ENCODE peak calls at places on chromosome 18, in eight cellular contexts. E is hepatocyte, F is choroid plexus epithelial cell, H is mucosa of descending colon, Y is AG04449, W is IMR-90, Q is AG09309, M is fibroblast of mammary gland. R is an unnamed sample.

GRCh38 chr18:55778731-55779460 is 190.9 kb upstream of the TCF4 start:
- DNase-seq in E (no peak), F (no peak), H (no peak), Y (no peak), W (no peak), Q (no peak), M (no peak), R (peak)

GRCh38 chr18:52348209-52348608 is 8.2 kb downstream of the DCC start:
- DNase-seq in E (no peak), F (peak), H (no peak), Y (no peak), W (no peak), Q (no peak), M (no peak), R (no peak)

GRCh38 chr18:13036622-13037320 is 45.6 kb downstream of the CEP192 start:
- DNase-seq in E (no peak), F (peak), H (no peak), Y (peak), W (peak), Q (peak), M (peak), R (no peak)

GRCh38 chr18:22175326-22175725 is 5.9 kb downstream of the GATA6 start:
- DNase-seq in E (no peak), F (no peak), H (no peak), Y (no peak), W (no peak), Q (no peak), M (no peak), R (peak)

GRCh38 chr18:73136134-73136533 is 268.3 kb upstream of the NETO1 start:
- DNase-seq in E (peak), F (peak), H (no peak), Y (no peak), W (no peak), Q (no peak), M (peak), R (no peak)

GRCh38 chr18:48819781-48820482 is 130.8 kb downstream of the SMAD7 start:
- DNase-seq in E (no peak), F (no peak), H (no peak), Y (no peak), W (no peak), Q (no peak), M (no peak), R (no peak)

GRCh38 chr18:68429809-68430208 is 285.1 kb downstream of the TMX3 start:
- DNase-seq in E (no peak), F (peak), H (no peak), Y (no peak), W (peak), Q (no peak), M (peak), R (no peak)

GRCh38 chr18:65544701-65545100 is 206.1 kb upstream of the CDH7 start:
- DNase-seq in E (no peak), F (no peak), H (no peak), Y (no peak), W (no peak), Q (no peak), M (no peak), R (no peak)

GRCh38 chr18:60182223-60182622 is 190.4 kb downstream of the MC4R start:
- DNase-seq in E (no peak), F (no peak), H (no peak), Y (no peak), W (no peak), Q (no peak), M (no peak), R (no peak)

GRCh38 chr18:34787931-34788532 is 77.9 kb downstream of the DTNA start:
- DNase-seq in E (peak), F (peak), H (peak), Y (peak), W (peak), Q (no peak), M (peak), R (peak)

GRCh38 chr18:79610461-79611039 is 69.1 kb upstream of the CTDP1 start:
- DNase-seq in E (no peak), F (no peak), H (no peak), Y (no peak), W (no peak), Q (no peak), M (no peak), R (no peak)

GRCh38 chr18:55869965-55870585 is 282.1 kb upstream of the TCF4 start:
- DNase-seq in E (no peak), F (peak), H (no peak), Y (no peak), W (peak), Q (no peak), M (peak), R (peak)

GRCh38 chr18:48644029-48644428 is 105.2 kb downstream of the CTIF start:
- DNase-seq in E (no peak), F (no peak), H (no peak), Y (no peak), W (no peak), Q (no peak), M (no peak), R (no peak)

GRCh38 chr18:21741511-21742322 is 1.1 kb downstream of the MIB1 start:
- DNase-seq in E (peak), F (peak), H (peak), Y (no peak), W (peak), Q (no peak), M (peak), R (peak)

GRCh38 chr18:28712172-28712571 is 535.2 kb upstream of the CDH2 start:
- DNase-seq in E (no peak), F (no peak), H (no peak), Y (no peak), W (no peak), Q (no peak), M (no peak), R (no peak)

GRCh38 chr18:67354091-67354490 is 162.4 kb downstream of the DSEL start:
- DNase-seq in E (no peak), F (no peak), H (no peak), Y (no peak), W (no peak), Q (no peak), M (no peak), R (no peak)

GRCh38 chr18:7089369-7089768 is 28.2 kb downstream of the LAMA1 start:
- DNase-seq in E (no peak), F (no peak), H (no peak), Y (no peak), W (no peak), Q (no peak), M (no peak), R (no peak)
- H3K4me3 ChIP-seq in E (no peak), F (no peak), H (no peak), Y (no peak), W (no peak), Q (no peak), M (no peak), R (no peak)

GRCh38 chr18:76808561-76808960 is 13.8 kb upstream of the ZNF236 start:
- DNase-seq in E (no peak), F (no peak), H (no peak), Y (no peak), W (no peak), Q (no peak), M (no peak), R (no peak)

GRCh38 chr18:76803814-76804213 is 18.5 kb upstream of the ZNF236 start:
- DNase-seq in E (peak), F (peak), H (peak), Y (no peak), W (peak), Q (no peak), M (peak), R (peak)

GRCh38 chr18:76806301-76806700 is 16.1 kb upstream of the ZNF236 start:
- DNase-seq in E (no peak), F (no peak), H (no peak), Y (no peak), W (no peak), Q (no peak), M (no peak), R (no peak)

GRCh38 chr18:76803413-76803812 is 18.9 kb upstream of the ZNF236 start:
- DNase-seq in E (no peak), F (no peak), H (peak), Y (no peak), W (no peak), Q (no peak), M (no peak), R (no peak)

GRCh38 chr18:76805221-76805620 is 17.1 kb upstream of the ZNF236 start:
- DNase-seq in E (no peak), F (peak), H (no peak), Y (no peak), W (peak), Q (no peak), M (peak), R (peak)
- TF ChIP-seq CTCF in E (no peak), F (peak), H (no peak), Y (no peak), W (peak), Q (peak), M (peak), R (peak)

GRCh38 chr18:9108911-9109310 is 6.4 kb downstream of the NDUFV2 start:
- DNase-seq in E (no peak), F (no peak), H (no peak), Y (no peak), W (no peak), Q (no peak), M (no peak), R (no peak)
- H3K4me3 ChIP-seq in E (no peak), F (no peak), H (no peak), Y (no peak), W (no peak), Q (no peak), M (no peak), R (no peak)

DNA sequence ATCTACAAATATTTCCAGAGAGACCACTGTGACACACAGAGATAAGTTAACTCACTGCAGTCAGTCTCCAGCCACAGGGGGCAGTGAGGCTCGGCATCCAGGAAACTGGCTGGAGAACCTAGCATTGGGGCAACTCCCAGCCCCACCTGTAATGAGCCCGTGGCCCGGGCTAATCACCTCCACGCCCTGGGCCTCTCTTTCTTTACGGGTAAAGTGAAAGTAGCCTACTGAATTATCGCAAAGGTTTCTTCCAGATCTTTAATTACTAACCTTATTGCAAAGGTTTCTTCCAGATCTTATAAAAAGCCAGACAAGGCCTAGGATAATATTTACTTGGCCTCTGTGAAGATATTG is 45.6 kb upstream of the ACAA2 start:
- DNase-seq in E (no peak), F (no peak), H (peak), Y (no peak), W (no peak), Q (no peak), M (no peak), R (no peak)
- TF ChIP-seq CTCF in E (no peak), F (no peak), H (peak), Y (no peak), W (no peak), Q (no peak), M (no peak), R (no peak)

DNA sequence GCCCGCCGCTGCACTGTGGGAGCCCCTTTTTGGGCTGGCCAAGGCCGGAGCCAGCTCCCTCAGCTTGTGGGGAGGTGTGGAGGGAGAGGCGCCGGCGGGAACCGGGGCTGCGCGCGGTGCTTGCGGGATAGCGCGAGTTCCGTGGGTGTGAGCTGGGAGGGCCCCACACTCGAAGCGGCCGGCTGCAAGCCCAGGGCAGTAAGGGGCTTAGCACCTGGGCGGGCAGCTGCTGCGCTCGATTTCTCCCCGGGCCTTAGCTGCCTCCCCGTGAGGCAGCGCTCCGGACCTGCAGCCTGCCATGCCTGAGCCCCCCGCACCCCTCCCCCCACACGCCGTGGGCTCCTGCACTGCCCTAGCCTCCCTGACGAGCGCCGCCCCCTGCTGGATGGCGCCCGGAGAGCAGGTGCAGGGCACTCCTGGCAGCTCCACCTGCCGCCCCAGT is 124.4 kb downstream of the CCDC178 start:
- DNase-seq in E (peak), F (no peak), H (no peak), Y (no peak), W (no peak), Q (no peak), M (no peak), R (no peak)
- H3K4me3 ChIP-seq in E (no peak), F (no peak), H (no peak), Y (no peak), W (no peak), Q (no peak), M (no peak), R (no peak)

GRCh38 chr18:42030586-42031182 is 75.7 kb downstream of the PIK3C3 start:
- DNase-seq in E (peak), F (peak), H (no peak), Y (no peak), W (peak), Q (no peak), M (peak), R (peak)
- TF ChIP-seq CTCF in E (peak), F (peak), H (no peak), Y (peak), W (peak), Q (peak), M (peak), R (peak)

GRCh38 chr18:23950644-23951043 is 63.9 kb upstream of the TTC39C start:
- DNase-seq in E (no peak), F (no peak), H (no peak), Y (no peak), W (no peak), Q (no peak), M (no peak), R (no peak)
- H3K4me3 ChIP-seq in E (no peak), F (no peak), H (no peak), Y (no peak), W (no peak), Q (no peak), M (no peak), R (no peak)

GRCh38 chr18:26454616-26455015 is 93.7 kb downstream of the KCTD1 start:
- DNase-seq in E (no peak), F (no peak), H (no peak), Y (no peak), W (no peak), Q (no peak), M (no peak), R (no peak)

GRCh38 chr18:26457611-26458350 is 90.6 kb downstream of the KCTD1 start:
- DNase-seq in E (no peak), F (no peak), H (no peak), Y (no peak), W (no peak), Q (no peak), M (no peak), R (no peak)

GRCh38 chr18:26457195-26457594 is 91.2 kb downstream of the KCTD1 start:
- DNase-seq in E (no peak), F (no peak), H (no peak), Y (no peak), W (no peak), Q (no peak), M (no peak), R (no peak)

GRCh38 chr18:26455639-26456038 is 92.7 kb downstream of the KCTD1 start:
- DNase-seq in E (no peak), F (no peak), H (no peak), Y (no peak), W (no peak), Q (no peak), M (no peak), R (no peak)

DNA sequence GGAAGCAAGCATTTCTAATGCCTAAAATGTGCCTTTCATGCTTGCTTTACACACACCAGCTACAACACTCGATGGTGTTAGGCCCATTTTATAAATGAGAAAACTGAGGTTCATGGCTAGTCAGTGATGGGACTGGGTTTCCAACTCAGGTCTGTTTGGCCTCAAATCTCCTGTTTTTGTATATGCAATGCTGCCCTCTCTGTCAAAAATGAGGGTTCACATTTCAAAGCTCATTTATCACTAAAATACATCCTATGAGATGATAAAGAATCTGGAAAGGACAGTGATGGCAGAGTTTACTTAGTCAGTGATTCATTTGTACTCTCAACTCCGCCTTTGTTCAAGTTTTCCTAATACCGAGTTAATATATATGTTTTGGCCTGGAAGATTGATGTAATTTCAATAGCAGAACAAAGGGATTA is 92.3 kb downstream of the KCTD1 start:
- DNase-seq in E (no peak), F (peak), H (no peak), Y (no peak), W (no peak), Q (no peak), M (peak), R (no peak)
- TF ChIP-seq CTCF in E (no peak), F (peak), H (no peak), Y (no peak), W (no peak), Q (no peak), M (no peak), R (no peak)